ENCODE peak calls at places on chromosomes 1 and 21, in six cellular contexts. K, F, U, G, I and L are unnamed samples. For H3K4me1 and H3K36me3, the result is how much of the 10 kb centered on the place peaks cover.

GRCh38 chr1:109331113-109331512 is 24.3 kb upstream of the MYBPHL start:
- DNase-seq in I (no peak), F (no peak), U (no peak), G (no peak), K (no peak), L (no peak)

GRCh38 chr1:155880251-155880650 is 20.9 kb downstream of the SYT11 start:
- DNase-seq in U (no peak), I (no peak), G (no peak), K (no peak), F (no peak), L (no peak)

GRCh38 chr1:56773341-56774066 is 45.7 kb downstream of the FYB2 start:
- DNase-seq in I (no peak), G (no peak), U (no peak), K (no peak), F (no peak), L (no peak)

GRCh38 chr1:206809504-206810084 is 37.3 kb upstream of the IL10 start:
- DNase-seq in K (peak), I (no peak), G (peak), F (peak), U (no peak), L (peak)

GRCh38 chr1:23727362-23727811 is 15.9 kb upstream of the ELOA start:
- DNase-seq in I (peak), K (peak), U (peak), F (peak), G (no peak), L (no peak)

GRCh38 chr1:56331207-56331891 is 248.0 kb downstream of the PLPP3 start:
- DNase-seq in U (no peak), K (no peak), F (no peak), G (no peak), I (no peak), L (no peak)

GRCh38 chr1:159218846-159219636 is 14.4 kb downstream of the ACKR1 start:
- DNase-seq in I (no peak), F (no peak), G (no peak), K (no peak), U (no peak), L (no peak)

GRCh38 chr1:69766431-69766830 is 198.7 kb downstream of the LRRC7 start:
- DNase-seq in U (no peak), K (no peak), G (no peak), I (no peak), F (no peak), L (no peak)

GRCh38 chr1:24077278-24077978 is 34.5 kb downstream of the MYOM3 start:
- DNase-seq in U (no peak), G (no peak), I (no peak), K (no peak), F (no peak), L (no peak)

DNA sequence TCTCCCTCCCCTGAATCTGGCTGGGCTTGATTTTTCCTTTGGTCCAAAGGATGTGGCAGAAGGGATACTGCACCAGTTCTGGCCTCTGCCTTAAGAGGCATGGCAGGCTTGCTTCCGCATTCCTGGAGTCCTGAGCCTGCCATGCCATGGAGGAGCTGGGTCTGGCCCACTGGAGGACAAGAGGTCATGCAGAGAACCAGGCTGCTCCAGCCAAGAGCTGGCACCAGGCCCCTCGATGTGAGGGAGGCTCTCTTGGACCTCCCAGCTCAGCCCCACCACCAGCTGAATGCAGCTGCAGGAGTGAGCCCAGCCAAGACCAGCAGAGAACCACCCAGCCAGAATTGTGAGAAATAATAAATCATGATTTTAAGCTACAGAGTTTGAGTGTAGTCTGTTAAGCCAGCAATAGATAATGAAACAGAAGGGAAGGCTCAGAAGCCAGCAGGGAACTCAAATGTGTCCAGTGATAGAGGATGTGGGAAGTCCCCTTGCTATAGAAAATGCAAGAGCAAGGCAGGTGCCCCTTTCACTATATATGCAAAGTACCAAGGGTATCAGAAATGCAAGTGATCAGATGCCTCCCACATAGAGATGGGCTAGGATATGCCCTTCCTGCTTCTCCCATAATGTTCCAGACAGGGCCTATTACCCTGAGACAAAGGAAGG is 118.4 kb downstream of the HIVEP3 start:
- DNase-seq in K (no peak), F (peak), I (no peak), G (no peak), U (no peak), L (no peak)
- H3K4me1 ChIP-seq in K (under half), F (under half), I (under half), G (half or more), U (under half), L (half or more)

GRCh38 chr1:226216056-226216455 is 7.4 kb upstream of the MIXL1 start:
- DNase-seq in U (no peak), F (no peak), G (no peak), I (no peak), K (no peak), L (no peak)
- H3K4me3 ChIP-seq in U (no peak), F (no peak), G (no peak), I (no peak), K (no peak), L (no peak)

GRCh38 chr1:43608789-43609188 is 41.2 kb upstream of the KDM4A start:
- DNase-seq in U (no peak), F (no peak), I (no peak), G (no peak), K (no peak), L (no peak)

GRCh38 chr1:43605761-43606160 is 44.2 kb upstream of the KDM4A start:
- DNase-seq in G (no peak), U (no peak), K (no peak), F (no peak), I (no peak), L (no peak)

GRCh38 chr1:43604192-43604591 is 45.8 kb upstream of the KDM4A start:
- DNase-seq in U (no peak), F (no peak), I (no peak), K (no peak), G (no peak), L (no peak)

GRCh38 chr1:43605157-43605556 is 44.8 kb upstream of the KDM4A start:
- DNase-seq in G (no peak), F (no peak), I (no peak), K (no peak), U (no peak), L (no peak)

DNA sequence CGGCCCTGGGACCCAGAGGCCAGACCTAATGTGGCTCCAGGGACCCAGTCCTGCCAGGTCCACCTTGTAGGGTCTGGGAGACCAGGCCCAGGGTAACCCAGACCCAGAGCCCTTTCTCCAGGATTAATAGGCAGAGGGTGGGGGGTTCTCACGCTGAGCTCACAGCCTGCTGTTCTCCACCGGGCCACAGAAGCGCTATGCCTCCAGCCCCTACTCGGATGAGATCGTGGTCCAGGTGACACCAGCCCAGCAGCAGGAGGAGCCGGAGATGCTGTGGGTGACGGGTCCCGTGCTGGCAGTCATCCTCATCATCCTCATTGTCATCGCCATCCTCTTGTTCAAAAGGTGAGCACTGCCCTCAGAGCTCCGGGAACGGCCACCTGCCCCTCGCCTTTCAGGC is 43.3 kb upstream of the KDM4A start:
- DNase-seq in F (no peak), I (no peak), G (no peak), U (no peak), K (no peak), L (no peak)
- H3K36me3 ChIP-seq in F (under half), I (under half), G (under half), U (half or more), K (under half), L (under half)

GRCh38 chr1:201756411-201756810 is 72.5 kb upstream of the IPO9 start:
- DNase-seq in I (no peak), U (no peak), G (no peak), K (no peak), F (no peak), L (no peak)

GRCh38 chr1:201752333-201752732 is 76.6 kb upstream of the IPO9 start:
- DNase-seq in K (no peak), I (no peak), G (no peak), F (no peak), U (no peak), L (no peak)

GRCh38 chr1:201753492-201753891 is 75.5 kb upstream of the IPO9 start:
- DNase-seq in G (no peak), F (no peak), U (no peak), K (no peak), I (no peak), L (no peak)

GRCh38 chr1:201754353-201754752 is 74.6 kb upstream of the IPO9 start:
- DNase-seq in F (no peak), K (no peak), I (no peak), U (no peak), G (no peak), L (no peak)

DNA sequence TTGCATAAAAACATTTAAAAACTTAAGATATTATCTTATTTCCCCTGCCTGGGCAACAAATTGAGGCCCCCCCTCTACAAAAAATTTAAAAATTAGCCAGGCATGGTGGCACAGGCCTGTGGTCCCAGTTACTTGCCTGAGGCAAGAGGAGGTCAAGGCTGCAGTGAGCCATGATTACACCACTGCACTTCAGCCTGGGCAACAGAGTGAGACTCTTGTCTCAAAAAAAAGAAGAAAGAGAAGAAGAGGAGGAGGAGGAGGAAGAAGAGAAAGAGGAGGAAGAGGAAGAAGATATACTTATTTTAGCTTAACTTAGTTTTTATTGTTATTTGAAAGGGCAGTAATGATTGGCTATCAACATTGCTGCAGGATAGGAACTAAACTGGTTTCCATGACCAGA is 73.8 kb upstream of the IPO9 start:
- DNase-seq in K (no peak), F (no peak), G (no peak), U (no peak), I (no peak), L (no peak)
- H3K4me1 ChIP-seq in K (under half), F (under half), G (under half), U (half or more), I (under half), L (under half)

GRCh38 chr21:42235593-42235992 is 16.7 kb downstream of the ABCG1 start:
- DNase-seq in G (no peak), U (no peak), I (no peak), F (peak), K (no peak), L (no peak)
- H3K4me3 ChIP-seq in G (no peak), U (no peak), I (no peak), F (no peak), K (no peak), L (peak)

DNA sequence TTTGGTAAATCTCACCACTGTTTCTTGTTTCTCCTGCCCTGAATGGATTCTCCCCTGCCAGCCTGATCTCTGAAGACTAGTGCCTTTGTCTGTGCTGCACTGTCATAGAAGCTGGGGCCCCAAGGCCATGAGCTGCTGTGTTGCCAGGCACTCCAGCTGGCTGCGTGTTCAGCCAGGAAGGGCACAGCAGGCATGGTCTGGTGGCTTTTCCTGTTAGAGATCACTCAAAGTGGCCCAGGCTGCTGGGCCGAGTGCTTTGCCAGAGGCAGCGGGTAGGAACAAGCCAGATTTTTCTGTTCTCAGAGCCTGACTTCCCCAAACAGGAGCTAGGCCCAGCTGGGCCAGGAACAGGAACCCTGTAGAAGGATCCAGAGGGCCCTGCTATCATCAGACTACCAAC is 5.2 kb downstream of the ADPRS start:
- DNase-seq in U (no peak), G (no peak), K (no peak), I (no peak), F (peak), L (no peak)
- H3K36me3 ChIP-seq in U (under half), G (under half), K (under half), I (under half), F (under half), L (half or more)

DNA sequence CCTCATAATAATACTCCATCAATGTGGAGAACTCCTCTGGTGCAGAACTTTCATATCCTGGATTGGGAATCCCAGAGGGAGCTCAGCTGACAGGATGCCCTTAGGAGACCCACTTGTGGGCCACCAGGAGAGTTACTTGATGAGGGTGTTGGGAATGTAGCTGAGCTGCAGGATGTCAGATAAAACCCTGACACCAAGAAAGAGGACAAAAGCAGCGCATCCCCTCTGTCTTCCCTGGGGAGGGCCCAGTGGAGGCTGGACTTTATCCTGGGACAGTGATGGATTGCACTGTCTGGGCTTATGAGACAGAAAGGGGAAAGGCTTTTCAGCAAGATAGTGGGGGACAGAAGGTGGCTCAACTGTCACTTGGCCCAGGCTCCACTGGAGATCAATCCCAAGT is 88.1 kb upstream of the BCAR3 start:
- DNase-seq in F (no peak), U (no peak), I (no peak), G (no peak), K (no peak), L (no peak)
- H3K4me1 ChIP-seq in F (under half), U (under half), I (under half), G (under half), K (under half), L (under half)

GRCh38 chr1:13764533-13764932 is 64.5 kb downstream of the PRDM2 start:
- DNase-seq in F (no peak), I (no peak), G (no peak), K (no peak), U (no peak), L (no peak)

GRCh38 chr1:13762642-13763041 is 62.7 kb downstream of the PRDM2 start:
- DNase-seq in G (no peak), U (peak), F (no peak), K (no peak), I (no peak), L (no peak)

GRCh38 chr1:13763264-13763663 is 63.3 kb downstream of the PRDM2 start:
- DNase-seq in G (no peak), I (no peak), F (no peak), U (no peak), K (no peak), L (no peak)

GRCh38 chr1:13764933-13765332 is 64.9 kb downstream of the PRDM2 start:
- DNase-seq in G (peak), F (peak), K (no peak), U (peak), I (no peak), L (no peak)

GRCh38 chr1:13763991-13764390 is 64.0 kb downstream of the PRDM2 start:
- DNase-seq in G (no peak), I (no peak), F (no peak), U (no peak), K (no peak), L (no peak)
- H3K4me3 ChIP-seq in G (no peak), I (no peak), F (no peak), U (no peak), K (no peak), L (peak)